ENCODE peak calls at places on chromosomes 7 and 10, in six cellular contexts. Q is A172, H is iris pigment epithelial cell, T is NCI-H2081, W is GM10248, E is head of caudate nucleus. U is an unnamed sample.

GRCh38 chr7:44912775-44913347 is 27.5 kb upstream of the PURB start:
- DNase-seq in Q (no peak), H (no peak), T (no peak), W (no peak), E (no peak), U (no peak)

GRCh38 chr10:18005781-18006456 is 54.2 kb downstream of the SLC39A12 start:
- DNase-seq in Q (peak), H (peak), T (no peak), W (no peak), E (no peak), U (no peak)

GRCh38 chr7:84800846-84801245 is 386.0 kb downstream of the SEMA3D start:
- DNase-seq in Q (no peak), H (no peak), T (no peak), W (no peak), E (no peak), U (no peak)

GRCh38 chr10:90939125-90939524 is 18.2 kb upstream of the ANKRD1 start:
- DNase-seq in Q (no peak), H (no peak), T (no peak), W (no peak), E (no peak), U (no peak)

GRCh38 chr10:29120216-29120615 is 168.7 kb upstream of the LYZL1 start:
- DNase-seq in Q (peak), H (peak), T (no peak), W (no peak), E (no peak), U (no peak)

GRCh38 chr7:36506820-36507219 is 117.2 kb downstream of the ANLN start:
- DNase-seq in Q (peak), H (peak), T (no peak), W (no peak), E (no peak), U (no peak)

GRCh38 chr7:11625669-11626068 is 206.3 kb downstream of the THSD7A start:
- DNase-seq in Q (no peak), H (peak), T (no peak), W (no peak), E (no peak), U (no peak)

GRCh38 chr7:98174334-98175259 is 36.6 kb upstream of the BHLHA15 start:
- DNase-seq in Q (no peak), H (no peak), T (peak), W (no peak), E (no peak), U (no peak)

GRCh38 chr7:4227105-4228010 is 454.7 kb upstream of the FOXK1 start:
- DNase-seq in Q (no peak), H (no peak), T (peak), W (no peak), E (peak), U (no peak)

GRCh38 chr7:127064-127598 is 65.2 kb upstream of the FAM20C start:
- DNase-seq in Q (no peak), H (no peak), T (no peak), W (no peak), E (no peak), U (no peak)

GRCh38 chr10:63200416-63200815 is 67.3 kb downstream of the NRBF2 start:
- DNase-seq in Q (no peak), H (no peak), T (no peak), W (no peak), E (no peak), U (no peak)

GRCh38 chr7:66500087-66500486 is 128.6 kb upstream of the KCTD7 start:
- DNase-seq in Q (peak), H (no peak), T (no peak), W (no peak), E (no peak), U (no peak)

GRCh38 chr7:87152897-87153641 is 816 bp downstream of the DMTF1 start:
- DNase-seq in Q (peak), H (peak), T (no peak), W (peak), E (peak), U (no peak)

GRCh38 chr10:113444766-113445365 is 108.0 kb upstream of the HABP2 start:
- DNase-seq in Q (no peak), H (no peak), T (no peak), W (no peak), E (no peak), U (no peak)

GRCh38 chr7:100674441-100675407 is 1.2 kb downstream of the GNB2 start:
- DNase-seq in Q (no peak), H (peak), T (no peak), W (no peak), E (peak), U (no peak)

GRCh38 chr7:49397750-49398149 is 375.7 kb upstream of the VWC2 start:
- DNase-seq in Q (no peak), H (no peak), T (no peak), W (no peak), E (no peak), U (no peak)

GRCh38 chr10:103542764-103543616 is 49.5 kb downstream of the NEURL1 start:
- DNase-seq in Q (peak), H (peak), T (peak), W (peak), E (peak), U (no peak)

U was measured in GF-D8.